ENCODE peak calls at places on chromosome 13, in ten cellular contexts. U is tibial nerve, I is prostate gland, M is adrenal gland, Z is lower leg skin, W is H54, P is HCT116, V is heart left ventricle, K is body of pancreas, O is testis. B is an unnamed sample.
A peak's percentile ranks its signal among the peaks of the same experiment; 100 is the strongest.

GRCh38 chr13:109465151-109465550 is 321.2 kb downstream of the IRS2 start:
- DNase-seq in U (no peak), I (no peak), M (no peak), Z (no peak), W (no peak), P (no peak), V (no peak), K (no peak), O (no peak), B (no peak)

GRCh38 chr13:114065141-114065925 is 67.1 kb downstream of the RASA3 start:
- DNase-seq in U (peak; percentile 86), I (peak; percentile 83), M (peak; percentile 92), Z (peak; percentile 82), W (peak; percentile 99), P (peak; percentile 90), V (peak; percentile 87), K (peak; percentile 76), O (peak; percentile 83), B (peak; percentile 73)

GRCh38 chr13:24627864-24628418 is 52.3 kb upstream of the ATP12A start:
- DNase-seq in U (no peak), I (no peak), M (no peak), Z (no peak), W (no peak), P (no peak), V (no peak), K (no peak), O (no peak), B (no peak)

GRCh38 chr13:113216165-113217056 is 7.0 kb downstream of the CUL4A start:
- DNase-seq in U (no peak), I (peak; percentile 66), M (peak; percentile 85), Z (no peak), W (peak; percentile 80), P (peak; percentile 56), V (peak; percentile 75), K (peak; percentile 58), O (no peak), B (peak; percentile 20)

GRCh38 chr13:19601749-19602725 is 31.4 kb upstream of the MPHOSPH8 start:
- DNase-seq in U (no peak), I (no peak), M (peak; percentile 34), Z (no peak), W (no peak), P (no peak), V (peak; percentile 42), K (peak; percentile 34), O (peak; percentile 48), B (peak; percentile 72)

GRCh38 chr13:97555034-97555433 is 121.1 kb downstream of the RAP2A start:
- DNase-seq in U (no peak), I (no peak), M (no peak), Z (no peak), W (no peak), P (no peak), V (no peak), K (no peak), O (no peak), B (no peak)

GRCh38 chr13:98141509-98141908 is 1.4 kb upstream of the FARP1 start:
- DNase-seq in U (no peak), I (no peak), M (no peak), Z (no peak), W (no peak), P (no peak), V (no peak), K (no peak), O (no peak), B (no peak)

GRCh38 chr13:43094901-43095300 is 71.5 kb downstream of the DNAJC15 start:
- DNase-seq in U (no peak), I (no peak), M (no peak), Z (no peak), W (no peak), P (no peak), V (no peak), K (no peak), O (no peak), B (no peak)

GRCh38 chr13:37540228-37540627 is 58.3 kb downstream of the POSTN start:
- DNase-seq in U (no peak), I (no peak), M (no peak), Z (no peak), W (no peak), P (no peak), V (no peak), K (no peak), O (no peak), B (no peak)

GRCh38 chr13:52161193-52161646 is 1.8 kb upstream of the NEK3 start:
- DNase-seq in U (no peak), I (no peak), M (no peak), Z (no peak), W (no peak), P (no peak), V (no peak), K (no peak), O (no peak), B (no peak)

GRCh38 chr13:52160053-52160452 is 656 bp upstream of the NEK3 start:
- DNase-seq in U (no peak), I (no peak), M (no peak), Z (no peak), W (no peak), P (no peak), V (no peak), K (no peak), O (no peak), B (no peak)

GRCh38 chr13:52158629-52159158 is 703 bp downstream of the NEK3 start:
- DNase-seq in U (peak; percentile 29), I (peak; percentile 26), M (peak; percentile 26), Z (peak; percentile 44), W (no peak), P (no peak), V (peak; percentile 60), K (no peak), O (peak; percentile 70), B (peak; percentile 42)

GRCh38 chr13:52156724-52157251 is 2.6 kb downstream of the NEK3 start:
- DNase-seq in U (no peak), I (no peak), M (no peak), Z (no peak), W (no peak), P (no peak), V (no peak), K (no peak), O (no peak), B (no peak)

DNA sequence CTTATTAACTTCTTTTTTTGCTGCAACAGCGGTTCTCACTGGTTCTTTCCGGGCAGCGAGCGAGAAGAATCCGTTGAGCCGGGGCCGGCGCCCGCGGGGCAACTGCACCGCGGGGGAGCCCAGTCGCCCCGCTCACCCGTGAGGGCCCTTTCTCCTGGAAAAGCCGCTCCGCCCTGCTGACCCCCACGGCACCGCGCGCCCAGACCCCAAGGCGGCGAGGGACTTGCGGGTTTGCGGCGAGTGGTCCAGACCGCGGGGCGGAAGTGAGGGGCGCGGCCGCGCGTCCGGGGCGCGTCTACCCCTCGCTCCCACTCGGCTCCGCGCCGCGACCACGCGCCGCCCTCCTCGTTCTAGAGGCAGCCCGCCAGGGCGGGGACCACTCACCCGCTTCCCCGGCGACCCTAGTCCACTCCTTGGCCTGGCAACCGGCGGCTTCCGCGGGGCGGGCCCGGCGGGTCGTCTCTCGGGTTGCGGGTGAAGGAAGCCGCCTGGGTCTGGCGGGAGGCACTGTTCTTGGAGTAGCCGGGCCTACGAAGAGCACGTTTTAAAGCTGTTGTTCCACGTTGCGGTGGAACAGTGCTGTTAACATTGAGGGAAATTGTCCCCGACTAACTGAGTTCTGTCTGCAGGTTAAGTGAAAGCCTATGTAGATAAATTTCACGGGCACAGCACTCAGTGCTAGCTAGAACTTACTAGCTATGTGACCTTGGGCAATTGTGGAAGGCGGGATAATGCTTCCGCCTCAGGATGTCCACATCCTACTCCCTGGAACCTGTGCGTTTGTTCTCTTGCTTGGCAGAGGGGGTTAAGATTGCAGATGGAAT is at the start of gene NEK3:
- DNase-seq in U (peak; percentile 41), I (peak; percentile 39), M (peak; percentile 63), Z (peak; percentile 57), W (peak; percentile 44), P (peak; percentile 47), V (peak; percentile 84), K (peak; percentile 65), O (peak; percentile 87), B (peak; percentile 69)
- TF ChIP-seq POLR2A in U (no peak), I (no peak), M (no peak), Z (no peak), W (peak; percentile 11), P (no peak), V (no peak), K (peak; percentile 26), O (no peak), B (peak; percentile 54)

GRCh38 chr13:34012354-34012753 is 194.4 kb downstream of the RFC3 start:
- DNase-seq in U (no peak), I (no peak), M (no peak), Z (no peak), W (no peak), P (no peak), V (no peak), K (no peak), O (no peak), B (no peak)
- TF ChIP-seq POLR2A in U (no peak), I (no peak), M (no peak), Z (no peak), W (no peak), P (no peak), V (no peak), K (no peak), O (no peak), B (no peak)

GRCh38 chr13:32538621-32539246 is at the start of gene N4BP2L2:
- DNase-seq in U (peak; percentile 93), I (peak; percentile 96), M (peak; percentile 96), Z (peak; percentile 97), W (peak; percentile 49), P (peak; percentile 93), V (peak; percentile 96), K (peak; percentile 92), O (peak; percentile 99), B (peak; percentile 98)
- TF ChIP-seq POLR2A in U (peak; percentile 74), I (peak; percentile 65), M (no peak), Z (no peak), W (peak; percentile 45), P (peak; percentile 45), V (no peak), K (peak; percentile 67), O (no peak), B (peak; percentile 91)

DNA sequence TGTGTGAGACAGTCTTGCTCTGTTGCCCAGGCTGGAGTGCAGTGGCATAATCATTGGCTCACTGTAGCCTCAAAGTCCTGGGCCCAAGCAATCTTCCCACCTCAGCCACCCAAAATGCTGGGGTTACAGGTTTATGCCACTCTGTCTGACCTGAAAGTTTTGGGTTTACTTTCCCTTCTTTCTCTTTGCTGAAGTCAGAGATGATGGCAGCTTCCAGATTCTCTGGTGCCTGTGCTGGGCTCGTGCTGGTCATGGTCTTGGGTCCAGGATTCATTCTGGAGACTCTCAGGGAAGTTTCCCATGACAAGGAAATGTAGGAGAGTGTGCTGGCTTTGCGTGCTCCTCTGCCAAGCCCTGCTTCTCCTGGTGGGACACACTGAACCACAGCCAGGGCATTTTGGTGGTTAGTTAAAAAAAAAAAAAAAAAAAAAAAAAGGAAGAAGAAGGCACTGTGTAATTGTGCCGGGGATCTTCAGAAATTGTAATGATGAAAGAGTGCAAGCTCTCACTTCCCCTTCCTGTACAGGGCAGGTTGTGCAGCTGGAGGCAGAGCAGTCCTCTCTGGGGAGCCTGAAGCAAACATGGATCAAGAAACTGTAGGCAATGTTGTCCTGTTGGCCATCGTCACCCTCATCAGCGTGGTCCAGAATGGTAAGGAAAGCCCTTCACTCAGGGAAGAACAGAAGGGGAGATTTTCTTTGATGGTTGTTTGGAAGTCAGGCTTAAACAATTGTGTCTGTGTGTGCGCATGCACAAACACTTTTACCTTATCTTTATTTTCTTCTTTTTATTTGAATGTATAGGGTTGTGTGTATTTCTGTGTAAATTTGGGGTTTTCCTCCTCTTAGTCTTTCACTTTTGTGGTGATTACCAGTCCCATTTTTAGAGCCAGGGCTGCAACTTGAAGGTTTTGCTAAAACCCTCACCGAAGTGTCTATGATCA is at the start of gene ALOX5AP:
- DNase-seq in U (no peak), I (no peak), M (no peak), Z (no peak), W (no peak), P (no peak), V (no peak), K (no peak), O (no peak), B (no peak)
- TF ChIP-seq POLR2A in U (no peak), I (no peak), M (peak; percentile 13), Z (no peak), W (no peak), P (no peak), V (no peak), K (peak; percentile 49), O (no peak), B (no peak)

B was measured in erythroblast.